ENCODE peak calls at places on chromosomes 16 and 17, in ten cellular contexts. C, B, H, R, P, S, J, O, T and Q are unnamed samples.
A peak's percentile ranks its signal among the peaks of the same experiment; 100 is the strongest.

GRCh38 chr16:66898207-66898606 is 17.9 kb downstream of the PDP2 start:
- DNase-seq in P (no peak), J (no peak), C (no peak), H (no peak), S (no peak), T (no peak), O (no peak), B (no peak), R (no peak), Q (peak; percentile 10)

GRCh38 chr17:45923511-45924268 is 29.3 kb downstream of the MAPT start:
- DNase-seq in P (no peak), R (no peak), S (no peak), C (no peak), J (no peak), B (no peak), H (no peak), O (no peak), T (peak; percentile 71), Q (no peak)

GRCh38 chr17:8164815-8165131 is 2.0 kb upstream of the VAMP2 start:
- DNase-seq in H (no peak), T (no peak), O (no peak), P (no peak), J (peak; percentile 38), S (no peak), B (no peak), R (no peak), C (no peak), Q (no peak)

GRCh38 chr16:58670177-58670576 is 14.4 kb downstream of the SLC38A7 start:
- DNase-seq in B (no peak), H (no peak), S (no peak), P (no peak), J (no peak), O (no peak), C (no peak), R (no peak), T (no peak), Q (no peak)

GRCh38 chr16:30122621-30123160 is 329 bp downstream of the MAPK3 start:
- DNase-seq in R (no peak), H (no peak), S (no peak), J (peak; percentile 64), O (no peak), C (no peak), T (no peak), P (no peak), B (no peak), Q (no peak)

GRCh38 chr17:64599187-64599676 is 62.9 kb downstream of the SMURF2 start:
- DNase-seq in R (no peak), T (no peak), S (no peak), O (no peak), J (no peak), B (peak; percentile 6), P (no peak), C (peak; percentile 40), H (no peak), Q (no peak)

GRCh38 chr17:37770631-37771518 is 26.0 kb upstream of the HNF1B start:
- DNase-seq in J (no peak), H (peak; percentile 45), C (no peak), R (peak; percentile 75), S (peak; percentile 77), T (peak; percentile 69), B (peak; percentile 54), O (peak; percentile 28), P (peak; percentile 75), Q (peak; percentile 72)

GRCh38 chr17:16652847-16653366 is 743 bp downstream of the ZNF624 start:
- DNase-seq in O (no peak), S (no peak), J (no peak), C (no peak), B (no peak), R (peak; percentile 48), H (no peak), P (no peak), T (peak; percentile 17), Q (no peak)

GRCh38 chr16:75000481-75001081 is 1.8 kb downstream of the ZNRF1 start:
- DNase-seq in B (no peak), P (peak; percentile 38), R (peak; percentile 30), T (peak; percentile 24), J (no peak), O (no peak), C (no peak), H (peak; percentile 61), S (no peak), Q (peak; percentile 50)

GRCh38 chr16:677306-678190 is 2.1 kb downstream of the RHBDL1 start:
- DNase-seq in B (no peak), R (no peak), C (no peak), P (no peak), O (no peak), T (no peak), H (no peak), J (no peak), S (no peak), Q (no peak)

GRCh38 chr17:76584427-76585047 is 1.1 kb downstream of the ST6GALNAC2 start:
- DNase-seq in R (no peak), S (no peak), B (no peak), C (no peak), T (no peak), O (no peak), H (peak; percentile 45), P (peak; percentile 25), J (no peak), Q (no peak)

GRCh38 chr17:73511716-73512115 is 132.5 kb downstream of the SDK2 start:
- DNase-seq in P (no peak), O (no peak), H (no peak), B (no peak), J (no peak), S (no peak), T (no peak), C (no peak), R (no peak), Q (no peak)

GRCh38 chr16:22359679-22360078 is 14.7 kb downstream of the CDR2 start:
- DNase-seq in S (no peak), H (no peak), T (no peak), B (no peak), O (no peak), C (no peak), P (no peak), R (no peak), J (no peak), Q (no peak)

GRCh38 chr16:72666267-72666666 is 381.7 kb downstream of the ZFHX3 start:
- DNase-seq in S (no peak), H (no peak), J (no peak), P (no peak), O (no peak), B (peak; percentile 35), C (no peak), T (peak; percentile 21), R (no peak), Q (no peak)

GRCh38 chr17:64940055-64940454 is 20.8 kb upstream of the LRRC37A3 start:
- DNase-seq in O (no peak), S (no peak), H (no peak), C (no peak), J (no peak), P (no peak), R (peak; percentile 61), T (no peak), B (no peak), Q (no peak)

GRCh38 chr16:24102120-24102740 is 153.9 kb upstream of the CACNG3 start:
- DNase-seq in S (no peak), P (no peak), O (no peak), H (peak; percentile 82), R (no peak), T (no peak), B (no peak), C (no peak), J (no peak), Q (no peak)